ENCODE peak calls at places on chromosomes 13 and 19, in five cellular contexts. One of them, this sample, is unnamed.

GRCh38 chr19:47694466-47695273 is 18.6 kb upstream of the EHD2 start:
- DNase-seq in NCI-H1092 treated with DMSO at 0.1 percent for 48 hours: no peak
- DNase-seq in epithelial cell of esophagus: no peak
- DNase-seq in CD8-positive, alpha-beta memory T cell: no peak
- DNase-seq in astrocyte of the hippocampus: no peak
- DNase-seq in this sample: no peak

GRCh38 chr19:3572132-3572854 is 451 bp upstream of the HMG20B start:
- DNase-seq in NCI-H1092 treated with DMSO at 0.1 percent for 48 hours: peak
- DNase-seq in epithelial cell of esophagus: peak
- DNase-seq in CD8-positive, alpha-beta memory T cell: peak
- DNase-seq in astrocyte of the hippocampus: peak
- DNase-seq in this sample: peak

GRCh38 chr13:44078806-44079378 is 199.2 kb downstream of the LACC1 start:
- DNase-seq in NCI-H1092 treated with DMSO at 0.1 percent for 48 hours: no peak
- DNase-seq in epithelial cell of esophagus: no peak
- DNase-seq in CD8-positive, alpha-beta memory T cell: no peak
- DNase-seq in astrocyte of the hippocampus: no peak
- DNase-seq in this sample: no peak

GRCh38 chr13:97194473-97194872 is 27.7 kb upstream of the MBNL2 start:
- DNase-seq in NCI-H1092 treated with DMSO at 0.1 percent for 48 hours: no peak
- DNase-seq in epithelial cell of esophagus: peak
- DNase-seq in CD8-positive, alpha-beta memory T cell: no peak
- DNase-seq in astrocyte of the hippocampus: peak
- DNase-seq in this sample: no peak

GRCh38 chr13:32783067-32783466 is 196.8 kb downstream of the PDS5B start:
- DNase-seq in NCI-H1092 treated with DMSO at 0.1 percent for 48 hours: no peak
- DNase-seq in epithelial cell of esophagus: peak
- DNase-seq in CD8-positive, alpha-beta memory T cell: peak
- DNase-seq in astrocyte of the hippocampus: peak
- DNase-seq in this sample: no peak

GRCh38 chr19:10001899-10002298 is 8.4 kb downstream of the COL5A3 start:
- DNase-seq in NCI-H1092 treated with DMSO at 0.1 percent for 48 hours: no peak
- DNase-seq in epithelial cell of esophagus: no peak
- DNase-seq in CD8-positive, alpha-beta memory T cell: no peak
- DNase-seq in astrocyte of the hippocampus: peak
- DNase-seq in this sample: peak

GRCh38 chr19:10699650-10700335 is 1.4 kb upstream of the QTRT1 start:
- DNase-seq in NCI-H1092 treated with DMSO at 0.1 percent for 48 hours: peak
- DNase-seq in epithelial cell of esophagus: peak
- DNase-seq in CD8-positive, alpha-beta memory T cell: peak
- DNase-seq in astrocyte of the hippocampus: peak
- DNase-seq in this sample: peak

GRCh38 chr13:46288570-46289259 is 77.0 kb downstream of the LRRC63 start:
- DNase-seq in NCI-H1092 treated with DMSO at 0.1 percent for 48 hours: peak
- DNase-seq in epithelial cell of esophagus: peak
- DNase-seq in CD8-positive, alpha-beta memory T cell: peak
- DNase-seq in astrocyte of the hippocampus: peak
- DNase-seq in this sample: no peak

GRCh38 chr13:113785051-113786010 is 26.3 kb downstream of the TMEM255B start:
- DNase-seq in NCI-H1092 treated with DMSO at 0.1 percent for 48 hours: no peak
- DNase-seq in epithelial cell of esophagus: peak
- DNase-seq in CD8-positive, alpha-beta memory T cell: no peak
- DNase-seq in astrocyte of the hippocampus: peak
- DNase-seq in this sample: no peak

GRCh38 chr13:78045916-78046315 is 127.3 kb upstream of the EDNRB start:
- DNase-seq in NCI-H1092 treated with DMSO at 0.1 percent for 48 hours: no peak
- DNase-seq in epithelial cell of esophagus: no peak
- DNase-seq in CD8-positive, alpha-beta memory T cell: no peak
- DNase-seq in astrocyte of the hippocampus: no peak
- DNase-seq in this sample: no peak

GRCh38 chr19:50514346-50515167 is 844 bp upstream of the ASPDH start:
- DNase-seq in NCI-H1092 treated with DMSO at 0.1 percent for 48 hours: peak
- DNase-seq in epithelial cell of esophagus: no peak
- DNase-seq in CD8-positive, alpha-beta memory T cell: peak
- DNase-seq in astrocyte of the hippocampus: peak
- DNase-seq in this sample: no peak

GRCh38 chr19:55247621-55248099 is 11.2 kb downstream of the PPP6R1 start:
- DNase-seq in NCI-H1092 treated with DMSO at 0.1 percent for 48 hours: no peak
- DNase-seq in epithelial cell of esophagus: peak
- DNase-seq in CD8-positive, alpha-beta memory T cell: no peak
- DNase-seq in astrocyte of the hippocampus: peak
- DNase-seq in this sample: no peak

GRCh38 chr19:13796301-13797057 is 1.2 kb downstream of the ZSWIM4 start:
- DNase-seq in NCI-H1092 treated with DMSO at 0.1 percent for 48 hours: no peak
- DNase-seq in epithelial cell of esophagus: peak
- DNase-seq in CD8-positive, alpha-beta memory T cell: no peak
- DNase-seq in astrocyte of the hippocampus: peak
- DNase-seq in this sample: no peak

GRCh38 chr19:57888107-57888493 is 737 bp downstream of the ZNF814 start:
- DNase-seq in NCI-H1092 treated with DMSO at 0.1 percent for 48 hours: no peak
- DNase-seq in epithelial cell of esophagus: peak
- DNase-seq in CD8-positive, alpha-beta memory T cell: no peak
- DNase-seq in astrocyte of the hippocampus: peak
- DNase-seq in this sample: no peak

GRCh38 chr13:104809483-104809882 is 1726.0 kb downstream of the EFNB2 start:
- DNase-seq in NCI-H1092 treated with DMSO at 0.1 percent for 48 hours: no peak
- DNase-seq in epithelial cell of esophagus: peak
- DNase-seq in CD8-positive, alpha-beta memory T cell: no peak
- DNase-seq in astrocyte of the hippocampus: peak
- DNase-seq in this sample: no peak

GRCh38 chr19:49486232-49486631 is 1.2 kb upstream of the RPL13A start:
- DNase-seq in NCI-H1092 treated with DMSO at 0.1 percent for 48 hours: no peak
- DNase-seq in epithelial cell of esophagus: no peak
- DNase-seq in CD8-positive, alpha-beta memory T cell: peak
- DNase-seq in astrocyte of the hippocampus: no peak
- DNase-seq in this sample: no peak

GRCh38 chr19:12789098-12789903 is 2.0 kb upstream of the JUNB start:
- DNase-seq in NCI-H1092 treated with DMSO at 0.1 percent for 48 hours: no peak
- DNase-seq in epithelial cell of esophagus: peak
- DNase-seq in CD8-positive, alpha-beta memory T cell: no peak
- DNase-seq in astrocyte of the hippocampus: no peak
- DNase-seq in this sample: no peak

GRCh38 chr13:27174766-27175455 is 3.3 kb upstream of the USP12 start:
- DNase-seq in NCI-H1092 treated with DMSO at 0.1 percent for 48 hours: no peak
- DNase-seq in epithelial cell of esophagus: peak
- DNase-seq in CD8-positive, alpha-beta memory T cell: no peak
- DNase-seq in astrocyte of the hippocampus: no peak
- DNase-seq in this sample: no peak

GRCh38 chr13:109568273-109568900 is 218.0 kb downstream of the IRS2 start:
- DNase-seq in NCI-H1092 treated with DMSO at 0.1 percent for 48 hours: no peak
- DNase-seq in epithelial cell of esophagus: no peak
- DNase-seq in CD8-positive, alpha-beta memory T cell: no peak
- DNase-seq in astrocyte of the hippocampus: no peak
- DNase-seq in this sample: no peak

GRCh38 chr19:32339988-32340874 is 5.2 kb upstream of the ZNF507 start:
- DNase-seq in NCI-H1092 treated with DMSO at 0.1 percent for 48 hours: peak
- DNase-seq in epithelial cell of esophagus: peak
- DNase-seq in CD8-positive, alpha-beta memory T cell: peak
- DNase-seq in astrocyte of the hippocampus: peak
- DNase-seq in this sample: peak

GRCh38 chr19:30102666-30103065 is 160.6 kb downstream of the URI1 start:
- DNase-seq in NCI-H1092 treated with DMSO at 0.1 percent for 48 hours: no peak
- DNase-seq in epithelial cell of esophagus: no peak
- DNase-seq in CD8-positive, alpha-beta memory T cell: no peak
- DNase-seq in astrocyte of the hippocampus: no peak
- DNase-seq in this sample: no peak

GRCh38 chr13:35014606-35015005 is 72.5 kb downstream of the NBEA start:
- DNase-seq in NCI-H1092 treated with DMSO at 0.1 percent for 48 hours: no peak
- DNase-seq in epithelial cell of esophagus: no peak
- DNase-seq in CD8-positive, alpha-beta memory T cell: no peak
- DNase-seq in astrocyte of the hippocampus: no peak
- DNase-seq in this sample: no peak

GRCh38 chr13:34409496-34410163 is 532.4 kb upstream of the NBEA start:
- DNase-seq in NCI-H1092 treated with DMSO at 0.1 percent for 48 hours: no peak
- DNase-seq in epithelial cell of esophagus: no peak
- DNase-seq in CD8-positive, alpha-beta memory T cell: no peak
- DNase-seq in astrocyte of the hippocampus: no peak
- DNase-seq in this sample: no peak

GRCh38 chr19:50510121-50510670 is 795 bp downstream of the JOSD2 start:
- DNase-seq in NCI-H1092 treated with DMSO at 0.1 percent for 48 hours: no peak
- DNase-seq in epithelial cell of esophagus: no peak
- DNase-seq in CD8-positive, alpha-beta memory T cell: no peak
- DNase-seq in astrocyte of the hippocampus: peak
- DNase-seq in this sample: peak

GRCh38 chr13:41500501-41500900 is 43.2 kb downstream of the RGCC start:
- DNase-seq in NCI-H1092 treated with DMSO at 0.1 percent for 48 hours: no peak
- DNase-seq in epithelial cell of esophagus: peak
- DNase-seq in CD8-positive, alpha-beta memory T cell: peak
- DNase-seq in astrocyte of the hippocampus: no peak
- DNase-seq in this sample: no peak

GRCh38 chr13:77836423-77836822 is 82.2 kb downstream of the EDNRB start:
- DNase-seq in NCI-H1092 treated with DMSO at 0.1 percent for 48 hours: no peak
- DNase-seq in epithelial cell of esophagus: no peak
- DNase-seq in CD8-positive, alpha-beta memory T cell: no peak
- DNase-seq in astrocyte of the hippocampus: no peak
- DNase-seq in this sample: no peak

GRCh38 chr13:26299168-26299788 is 45.3 kb downstream of the CDK8 start:
- DNase-seq in NCI-H1092 treated with DMSO at 0.1 percent for 48 hours: no peak
- DNase-seq in epithelial cell of esophagus: no peak
- DNase-seq in CD8-positive, alpha-beta memory T cell: no peak
- DNase-seq in astrocyte of the hippocampus: peak
- DNase-seq in this sample: no peak

This sample was measured in neural crest cell.